ENCODE peak calls at places on chromosomes 16 and 17, in ten cellular contexts. One of them, this sample, is unnamed. For H3K9me3 and H3K4me1, the result is how much of the 10 kb centered on the place peaks cover.

GRCh38 chr17:47239663-47240374 is 13.8 kb upstream of the ITGB3 start:
- DNase-seq in A549: peak
- DNase-seq in stomach: peak
- DNase-seq in SK-N-SH: peak
- DNase-seq in sigmoid colon: peak
- DNase-seq in tibial nerve: peak
- DNase-seq in transverse colon: peak
- DNase-seq in ovary: peak
- DNase-seq in GM12878: peak
- DNase-seq in esophagus muscularis mucosa: peak
- DNase-seq in this sample: peak

GRCh38 chr17:68011199-68011665 is 15.0 kb upstream of the C17orf58 start:
- DNase-seq in A549: peak
- DNase-seq in stomach: peak
- DNase-seq in SK-N-SH: peak
- DNase-seq in sigmoid colon: no peak
- DNase-seq in tibial nerve: peak
- DNase-seq in transverse colon: peak
- DNase-seq in ovary: no peak
- DNase-seq in GM12878: no peak
- DNase-seq in esophagus muscularis mucosa: no peak
- DNase-seq in this sample: no peak

GRCh38 chr17:81966343-81967243 is 5.6 kb upstream of the NOTUM start:
- DNase-seq in A549: no peak
- DNase-seq in stomach: peak
- DNase-seq in SK-N-SH: peak
- DNase-seq in sigmoid colon: peak
- DNase-seq in tibial nerve: no peak
- DNase-seq in transverse colon: peak
- DNase-seq in ovary: peak
- DNase-seq in GM12878: no peak
- DNase-seq in esophagus muscularis mucosa: no peak
- DNase-seq in this sample: no peak

GRCh38 chr17:19651461-19652238 is 3.1 kb downstream of the ALDH3A2 start:
- DNase-seq in A549: no peak
- DNase-seq in stomach: no peak
- DNase-seq in SK-N-SH: no peak
- DNase-seq in sigmoid colon: no peak
- DNase-seq in tibial nerve: no peak
- DNase-seq in transverse colon: no peak
- DNase-seq in ovary: no peak
- DNase-seq in GM12878: no peak
- DNase-seq in esophagus muscularis mucosa: peak
- DNase-seq in this sample: no peak

GRCh38 chr16:74025-74424 is 1.6 kb upstream of the RHBDF1 start:
- DNase-seq in A549: no peak
- DNase-seq in stomach: no peak
- DNase-seq in SK-N-SH: no peak
- DNase-seq in sigmoid colon: no peak
- DNase-seq in tibial nerve: no peak
- DNase-seq in transverse colon: no peak
- DNase-seq in ovary: no peak
- DNase-seq in GM12878: no peak
- DNase-seq in esophagus muscularis mucosa: no peak
- DNase-seq in this sample: no peak

GRCh38 chr17:75524971-75525805 is at the start of gene LLGL2:
- DNase-seq in A549: peak
- DNase-seq in stomach: peak
- DNase-seq in SK-N-SH: peak
- DNase-seq in sigmoid colon: peak
- DNase-seq in tibial nerve: no peak
- DNase-seq in transverse colon: peak
- DNase-seq in ovary: peak
- DNase-seq in GM12878: no peak
- DNase-seq in esophagus muscularis mucosa: no peak
- DNase-seq in this sample: no peak

GRCh38 chr17:71438631-71439146 is 682.1 kb upstream of the SOX9 start:
- DNase-seq in A549: peak
- DNase-seq in stomach: no peak
- DNase-seq in SK-N-SH: peak
- DNase-seq in sigmoid colon: no peak
- DNase-seq in tibial nerve: no peak
- DNase-seq in transverse colon: no peak
- DNase-seq in ovary: no peak
- DNase-seq in GM12878: no peak
- DNase-seq in esophagus muscularis mucosa: no peak
- DNase-seq in this sample: no peak

GRCh38 chr17:14459955-14460354 is 159.1 kb downstream of the HS3ST3B1 start:
- DNase-seq in A549: no peak
- DNase-seq in stomach: no peak
- DNase-seq in SK-N-SH: no peak
- DNase-seq in sigmoid colon: no peak
- DNase-seq in tibial nerve: no peak
- DNase-seq in transverse colon: no peak
- DNase-seq in ovary: no peak
- DNase-seq in GM12878: no peak
- DNase-seq in esophagus muscularis mucosa: no peak
- DNase-seq in this sample: no peak

DNA sequence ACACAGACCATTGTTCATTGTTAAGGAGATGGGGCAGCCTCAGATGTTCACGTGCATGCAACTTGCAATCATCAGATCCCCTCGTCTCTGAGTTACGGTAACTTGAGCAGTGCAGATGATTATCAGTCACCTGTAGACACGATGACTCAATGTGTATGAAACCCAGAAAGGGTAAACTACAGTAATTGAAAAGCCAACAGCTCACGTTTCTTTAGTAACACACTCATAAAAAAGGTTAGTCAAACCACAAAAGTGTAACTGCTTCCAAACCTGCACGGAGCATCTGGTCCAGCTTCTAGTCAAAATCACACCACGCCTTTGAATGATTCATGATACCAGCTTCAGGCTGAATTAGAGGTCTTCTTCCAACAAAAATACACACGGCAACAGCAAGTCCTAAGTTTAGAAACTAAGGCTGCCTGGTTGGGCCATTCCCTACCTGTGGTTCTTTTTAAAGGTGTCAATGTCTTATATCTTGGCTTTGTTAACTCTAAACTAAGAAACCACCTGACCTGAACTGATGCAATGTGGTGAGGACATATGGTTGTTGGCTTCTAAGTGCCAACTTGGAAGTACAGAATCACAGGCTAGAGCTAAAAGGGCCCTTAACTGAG is 32.3 kb downstream of the GRB7 start:
- DNase-seq in A549: no peak
- DNase-seq in stomach: no peak
- DNase-seq in SK-N-SH: no peak
- DNase-seq in sigmoid colon: no peak
- DNase-seq in tibial nerve: no peak
- DNase-seq in transverse colon: no peak
- DNase-seq in ovary: no peak
- DNase-seq in GM12878: peak
- DNase-seq in esophagus muscularis mucosa: no peak
- DNase-seq in this sample: no peak
- TF ChIP-seq EP300 in A549: no peak
- TF ChIP-seq EP300 in stomach: no peak
- TF ChIP-seq EP300 in SK-N-SH: no peak
- TF ChIP-seq EP300 in sigmoid colon: no peak
- TF ChIP-seq EP300 in tibial nerve: no peak
- TF ChIP-seq EP300 in transverse colon: no peak
- TF ChIP-seq EP300 in ovary: no peak
- TF ChIP-seq EP300 in GM12878: peak
- TF ChIP-seq EP300 in esophagus muscularis mucosa: no peak
- TF ChIP-seq EP300 in this sample: no peak

DNA sequence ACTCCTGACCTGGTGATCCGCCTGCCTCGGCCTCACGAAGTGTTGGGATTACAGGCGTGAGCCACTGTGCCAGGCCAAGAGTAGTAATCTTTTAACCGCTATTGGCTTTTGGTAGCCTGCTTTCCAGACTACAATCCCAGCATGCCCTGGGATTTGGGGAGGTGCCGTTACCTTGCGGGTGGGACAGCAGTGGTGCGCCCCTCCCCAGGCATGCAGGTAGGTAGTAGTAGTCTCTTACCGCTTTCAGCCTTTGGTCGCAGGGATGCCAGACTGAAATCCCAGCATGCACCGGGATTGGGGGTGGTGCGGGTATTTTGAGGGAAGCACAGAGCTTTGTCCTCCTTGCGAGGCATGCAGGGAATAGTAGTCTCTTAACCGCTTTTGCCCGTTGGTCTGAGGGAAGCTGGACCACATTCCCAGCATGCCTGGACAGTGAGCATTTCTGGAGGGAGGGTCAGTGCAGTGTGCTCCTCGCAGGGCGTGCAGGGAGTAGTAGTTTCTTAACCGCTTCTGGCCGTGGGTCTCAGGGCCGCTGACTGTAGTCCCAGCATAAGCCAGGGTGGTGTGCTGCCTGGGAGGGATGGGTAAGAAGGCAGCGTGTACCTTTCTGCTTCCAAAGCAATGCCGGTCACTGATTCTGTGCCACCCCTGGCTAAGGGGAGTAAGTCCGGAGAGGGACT is 1686.8 kb downstream of the TP53TG3F start:
- DNase-seq in A549: no peak
- DNase-seq in stomach: no peak
- DNase-seq in SK-N-SH: no peak
- DNase-seq in sigmoid colon: no peak
- DNase-seq in tibial nerve: no peak
- DNase-seq in transverse colon: no peak
- DNase-seq in ovary: no peak
- DNase-seq in GM12878: no peak
- DNase-seq in esophagus muscularis mucosa: peak
- DNase-seq in this sample: no peak
- H3K9me3 ChIP-seq in A549: under half
- H3K9me3 ChIP-seq in stomach: half or more
- H3K9me3 ChIP-seq in SK-N-SH: under half
- H3K9me3 ChIP-seq in sigmoid colon: under half
- H3K9me3 ChIP-seq in tibial nerve: under half
- H3K9me3 ChIP-seq in transverse colon: under half
- H3K9me3 ChIP-seq in ovary: under half
- H3K9me3 ChIP-seq in GM12878: under half
- H3K9me3 ChIP-seq in esophagus muscularis mucosa: under half
- H3K9me3 ChIP-seq in this sample: under half

GRCh38 chr16:12802048-12802447 is 1.6 kb downstream of the CPPED1 start:
- DNase-seq in A549: no peak
- DNase-seq in stomach: no peak
- DNase-seq in SK-N-SH: no peak
- DNase-seq in sigmoid colon: no peak
- DNase-seq in tibial nerve: no peak
- DNase-seq in transverse colon: no peak
- DNase-seq in ovary: peak
- DNase-seq in GM12878: no peak
- DNase-seq in esophagus muscularis mucosa: no peak
- DNase-seq in this sample: no peak
- H3K4me1 ChIP-seq in A549: under half
- H3K4me1 ChIP-seq in stomach: under half
- H3K4me1 ChIP-seq in SK-N-SH: under half
- H3K4me1 ChIP-seq in sigmoid colon: under half
- H3K4me1 ChIP-seq in tibial nerve: under half
- H3K4me1 ChIP-seq in transverse colon: under half
- H3K4me1 ChIP-seq in ovary: under half
- H3K4me1 ChIP-seq in GM12878: under half
- H3K4me1 ChIP-seq in esophagus muscularis mucosa: under half
- H3K4me1 ChIP-seq in this sample: under half

DNA sequence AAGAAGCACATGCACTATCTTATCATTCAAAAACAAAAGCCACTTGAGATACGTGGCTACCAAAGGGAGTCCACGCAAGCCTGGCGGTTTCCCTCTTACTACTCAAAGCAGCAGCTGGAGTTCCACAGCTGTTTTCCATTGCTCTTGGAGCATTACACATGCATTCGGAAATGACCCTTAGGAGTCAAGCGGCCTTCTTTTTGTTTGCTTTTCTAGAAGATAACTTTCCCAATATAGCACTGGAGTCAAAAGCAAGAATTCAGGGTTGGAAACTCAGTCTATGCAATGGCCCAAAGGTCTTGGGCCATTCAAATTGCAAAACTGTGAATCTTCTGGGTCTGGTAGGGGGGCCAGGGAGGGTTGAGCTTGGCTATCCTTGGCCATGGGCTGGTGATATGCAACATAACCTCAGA is 97.8 kb upstream of the MAF start:
- DNase-seq in A549: no peak
- DNase-seq in stomach: no peak
- DNase-seq in SK-N-SH: no peak
- DNase-seq in sigmoid colon: peak
- DNase-seq in tibial nerve: peak
- DNase-seq in transverse colon: no peak
- DNase-seq in ovary: peak
- DNase-seq in GM12878: no peak
- DNase-seq in esophagus muscularis mucosa: peak
- DNase-seq in this sample: no peak
- TF ChIP-seq EP300 in A549: no peak
- TF ChIP-seq EP300 in stomach: no peak
- TF ChIP-seq EP300 in SK-N-SH: no peak
- TF ChIP-seq EP300 in sigmoid colon: no peak
- TF ChIP-seq EP300 in tibial nerve: peak
- TF ChIP-seq EP300 in transverse colon: no peak
- TF ChIP-seq EP300 in ovary: no peak
- TF ChIP-seq EP300 in GM12878: no peak
- TF ChIP-seq EP300 in esophagus muscularis mucosa: no peak
- TF ChIP-seq EP300 in this sample: no peak

GRCh38 chr17:9419932-9420453 is 155.6 kb downstream of the STX8 start:
- DNase-seq in A549: no peak
- DNase-seq in stomach: no peak
- DNase-seq in SK-N-SH: no peak
- DNase-seq in sigmoid colon: no peak
- DNase-seq in tibial nerve: no peak
- DNase-seq in transverse colon: no peak
- DNase-seq in ovary: no peak
- DNase-seq in GM12878: no peak
- DNase-seq in esophagus muscularis mucosa: no peak
- DNase-seq in this sample: no peak
- H3K9me3 ChIP-seq in A549: under half
- H3K9me3 ChIP-seq in stomach: under half
- H3K9me3 ChIP-seq in SK-N-SH: under half
- H3K9me3 ChIP-seq in sigmoid colon: under half
- H3K9me3 ChIP-seq in tibial nerve: under half
- H3K9me3 ChIP-seq in transverse colon: under half
- H3K9me3 ChIP-seq in ovary: under half
- H3K9me3 ChIP-seq in GM12878: under half
- H3K9me3 ChIP-seq in esophagus muscularis mucosa: under half
- H3K9me3 ChIP-seq in this sample: under half